ENCODE peak calls at places on chromosomes 12 and 14, in five cellular contexts. Z is vagina, J is A549, C is Peyer's patch, S is ovary. U is an unnamed sample. For H3K4me1, the result is how much of the 10 kb centered on the place peaks cover.

GRCh38 chr12:42859612-42860011 is 270.1 kb upstream of the PRICKLE1 start:
- DNase-seq in Z (no peak), J (no peak), C (no peak), S (no peak), U (no peak)

GRCh38 chr12:105933671-105934665 is 204.8 kb downstream of the NUAK1 start:
- DNase-seq in Z (no peak), J (peak), C (peak), S (peak), U (peak)

GRCh38 chr14:66638688-66639087 is 130.7 kb downstream of the GPHN start:
- DNase-seq in Z (no peak), J (no peak), C (no peak), S (no peak), U (no peak)

GRCh38 chr12:55673638-55674037 is 34.1 kb downstream of the ITGA7 start:
- DNase-seq in Z (no peak), J (no peak), C (peak), S (no peak), U (no peak)

GRCh38 chr12:121248611-121249010 is 38.7 kb downstream of the P2RX4 start:
- DNase-seq in Z (no peak), J (no peak), C (peak), S (no peak), U (no peak)

GRCh38 chr12:105922670-105923102 is 216.1 kb downstream of the NUAK1 start:
- DNase-seq in Z (no peak), J (peak), C (no peak), S (no peak), U (no peak)

GRCh38 chr12:30806989-30807694 is 52.4 kb upstream of the CAPRIN2 start:
- DNase-seq in Z (no peak), J (no peak), C (no peak), S (peak), U (peak)

GRCh38 chr12:113476093-113476986 is 4.7 kb upstream of the LHX5 start:
- DNase-seq in Z (no peak), J (no peak), C (no peak), S (no peak), U (no peak)

GRCh38 chr12:75635606-75636444 is 124.4 kb upstream of the KRR1 start:
- DNase-seq in Z (no peak), J (peak), C (no peak), S (no peak), U (no peak)

GRCh38 chr14:63362305-63362914 is 43.7 kb upstream of the GPHB5 start:
- DNase-seq in Z (no peak), J (no peak), C (no peak), S (no peak), U (no peak)

GRCh38 chr14:42424501-42424900 is 817.8 kb downstream of the LRFN5 start:
- DNase-seq in Z (no peak), J (no peak), C (no peak), S (no peak), U (no peak)

GRCh38 chr14:104140213-104140462 is 1.8 kb downstream of the KIF26A start:
- DNase-seq in Z (no peak), J (no peak), C (no peak), S (peak), U (peak)
- H3K4me1 ChIP-seq in Z (under half), J (under half), C (under half), S (under half), U (under half)

DNA sequence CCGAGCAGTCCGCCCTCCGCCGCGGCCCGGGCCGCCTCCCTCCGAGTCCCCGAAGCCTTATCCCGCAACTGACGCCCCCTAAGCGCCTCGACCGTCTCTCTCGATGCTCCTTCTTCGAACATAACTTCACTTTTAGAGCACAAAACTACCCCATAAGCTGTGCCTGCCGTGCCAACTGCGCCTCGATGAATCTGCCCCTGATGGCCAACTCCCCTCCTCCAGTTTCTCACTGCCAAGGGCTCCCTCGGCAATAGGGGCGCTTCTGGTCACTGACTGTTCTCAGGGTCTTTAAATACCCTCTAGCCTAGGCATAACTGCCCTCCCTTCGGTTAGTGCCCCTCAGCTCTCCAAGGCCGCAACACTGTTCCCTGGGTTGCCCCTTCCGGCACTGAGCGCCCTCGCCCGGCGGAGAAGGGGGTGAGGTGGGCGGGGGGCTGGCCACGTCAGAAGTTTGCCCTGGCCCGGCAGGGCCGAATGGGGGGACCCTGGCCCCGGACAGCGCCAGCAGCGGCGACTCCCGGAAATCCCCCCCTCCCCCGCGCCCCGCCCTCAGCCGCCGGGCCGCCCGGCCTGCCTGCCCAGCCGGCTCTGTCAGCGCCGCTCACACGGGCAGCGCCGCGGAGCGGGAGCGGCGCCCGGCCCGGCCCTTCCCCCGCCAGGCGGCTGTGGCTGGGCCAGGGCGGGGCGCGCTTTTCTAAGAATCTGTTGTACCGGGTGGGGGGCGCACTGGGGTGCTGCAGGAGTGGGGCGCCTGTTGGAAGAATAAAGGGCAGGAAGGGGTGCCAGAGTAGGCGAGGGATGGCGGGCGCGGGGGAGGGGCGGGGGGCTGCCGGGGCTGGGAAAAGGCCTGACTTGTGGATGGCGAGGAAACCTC is 10.6 kb downstream of the RARG start:
- DNase-seq in Z (no peak), J (peak), C (peak), S (peak), U (peak)
- TF ChIP-seq POLR2A in Z (no peak), J (peak), C (no peak), S (no peak), U (peak)

DNA sequence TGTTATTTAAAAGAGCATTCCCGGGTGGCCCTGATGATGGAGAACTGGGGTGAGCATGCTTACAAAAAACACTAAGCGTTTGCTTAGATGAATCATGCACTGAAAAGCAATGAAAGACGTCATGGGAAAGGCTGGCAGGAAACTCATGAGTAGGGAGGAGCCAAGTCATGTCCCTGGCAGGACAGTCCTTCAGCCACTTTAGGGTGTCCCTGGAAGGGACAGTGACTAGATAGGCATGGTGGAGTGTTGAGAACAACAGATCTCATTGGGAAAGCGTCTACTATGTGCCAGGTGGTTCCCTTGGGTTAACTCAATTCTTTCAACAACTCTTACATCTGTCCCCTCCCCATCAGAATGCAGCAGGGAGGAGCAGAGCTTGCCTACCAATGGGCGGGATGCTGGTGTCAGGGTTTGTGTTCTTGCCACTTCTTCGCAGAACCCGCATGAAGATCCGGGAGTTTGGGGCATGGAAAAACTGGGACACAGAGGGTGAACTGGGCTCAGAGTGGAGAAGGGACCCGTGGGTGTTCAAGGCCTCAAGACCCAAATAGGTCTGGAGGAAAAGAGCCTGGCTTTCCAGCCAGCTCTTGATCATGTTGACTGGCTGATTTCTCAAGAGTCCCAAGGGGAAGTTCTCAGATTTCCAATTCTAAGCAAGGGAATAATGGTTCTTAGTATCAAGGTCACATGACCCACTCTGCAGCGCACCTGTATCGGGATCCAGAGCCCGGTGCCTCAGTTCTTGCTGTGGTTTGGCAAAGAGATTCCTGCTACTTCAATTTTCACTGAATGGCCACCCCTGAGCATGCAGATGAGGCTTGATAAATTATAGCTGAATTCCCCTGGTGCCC is 653.9 kb upstream of the TBX3 start:
- DNase-seq in Z (no peak), J (peak), C (peak), S (peak), U (peak)
- H3K27ac ChIP-seq in Z (peak), J (peak), C (no peak), S (no peak), U (no peak)

GRCh38 chr12:104620761-104621531 is 164.2 kb downstream of the CHST11 start:
- DNase-seq in Z (no peak), J (no peak), C (no peak), S (no peak), U (no peak)
- H3K4me1 ChIP-seq in Z (under half), J (under half), C (under half), S (under half), U (under half)

GRCh38 chr12:57605308-57606015 is 838 bp downstream of the DTX3 start:
- DNase-seq in Z (no peak), J (no peak), C (no peak), S (no peak), U (peak)

GRCh38 chr12:57606399-57606798 is 1.8 kb downstream of the DTX3 start:
- DNase-seq in Z (no peak), J (no peak), C (no peak), S (no peak), U (no peak)

GRCh38 chr12:57604454-57605307 is at the start of gene DTX3:
- DNase-seq in Z (no peak), J (peak), C (peak), S (peak), U (peak)

GRCh38 chr12:57606821-57607220 is 2.2 kb downstream of the DTX3 start:
- DNase-seq in Z (no peak), J (no peak), C (no peak), S (no peak), U (no peak)

DNA sequence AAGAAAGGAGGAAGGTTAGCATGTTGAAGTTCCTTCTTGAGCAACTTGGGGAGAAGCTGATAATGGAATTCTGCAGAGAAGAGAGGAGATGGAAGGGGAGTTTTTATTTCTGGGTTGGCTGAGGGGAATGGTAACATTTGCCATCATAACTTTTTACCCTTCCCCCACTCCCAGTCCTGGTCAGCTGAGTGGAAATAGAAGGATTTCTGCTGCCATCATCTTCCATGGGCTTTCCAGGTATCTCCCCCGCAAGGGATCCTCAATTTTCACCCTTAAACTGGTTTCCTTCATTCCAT is 1.3 kb downstream of the DTX3 start:
- DNase-seq in Z (no peak), J (no peak), C (no peak), S (no peak), U (no peak)
- TF ChIP-seq POLR2A in Z (no peak), J (no peak), C (no peak), S (no peak), U (no peak)

GRCh38 chr14:32939254-32940065 is 781 bp downstream of the NPAS3 start:
- DNase-seq in Z (no peak), J (no peak), C (peak), S (peak), U (peak)
- H3K27ac ChIP-seq in Z (peak), J (peak), C (peak), S (peak), U (no peak)

GRCh38 chr14:94483071-94483451 is 7.1 kb upstream of the SERPINA9 start:
- DNase-seq in Z (no peak), J (no peak), C (no peak), S (no peak), U (no peak)

GRCh38 chr14:94481468-94482131 is 5.6 kb upstream of the SERPINA9 start:
- DNase-seq in Z (no peak), J (no peak), C (peak), S (no peak), U (no peak)

GRCh38 chr14:94478420-94478819 is 2.4 kb upstream of the SERPINA9 start:
- DNase-seq in Z (no peak), J (no peak), C (no peak), S (no peak), U (no peak)

GRCh38 chr14:94483729-94484275 is 7.8 kb upstream of the SERPINA9 start:
- DNase-seq in Z (no peak), J (no peak), C (no peak), S (no peak), U (no peak)

DNA sequence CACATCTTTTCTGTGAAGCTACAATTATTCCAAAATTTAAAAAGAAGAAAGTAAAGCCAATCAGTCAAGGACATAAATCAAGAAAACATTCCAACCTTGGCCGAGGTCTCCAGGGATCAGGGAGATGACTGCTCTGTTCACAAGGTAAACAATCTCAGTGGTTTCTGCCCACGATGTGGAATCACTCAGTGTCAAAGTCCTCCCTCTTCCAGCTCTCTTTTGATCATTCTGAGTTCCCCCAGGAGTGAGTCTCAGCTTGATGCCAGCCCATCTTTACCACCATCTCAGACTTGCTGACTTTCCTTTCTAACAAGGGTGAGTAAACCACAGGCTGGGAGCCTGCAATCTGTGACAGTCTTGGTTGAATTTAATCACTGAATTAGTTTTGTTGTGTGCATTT is 4.8 kb upstream of the SERPINA9 start:
- DNase-seq in Z (no peak), J (no peak), C (peak), S (no peak), U (no peak)
- H3K4me1 ChIP-seq in Z (under half), J (under half), C (under half), S (under half), U (under half)

DNA sequence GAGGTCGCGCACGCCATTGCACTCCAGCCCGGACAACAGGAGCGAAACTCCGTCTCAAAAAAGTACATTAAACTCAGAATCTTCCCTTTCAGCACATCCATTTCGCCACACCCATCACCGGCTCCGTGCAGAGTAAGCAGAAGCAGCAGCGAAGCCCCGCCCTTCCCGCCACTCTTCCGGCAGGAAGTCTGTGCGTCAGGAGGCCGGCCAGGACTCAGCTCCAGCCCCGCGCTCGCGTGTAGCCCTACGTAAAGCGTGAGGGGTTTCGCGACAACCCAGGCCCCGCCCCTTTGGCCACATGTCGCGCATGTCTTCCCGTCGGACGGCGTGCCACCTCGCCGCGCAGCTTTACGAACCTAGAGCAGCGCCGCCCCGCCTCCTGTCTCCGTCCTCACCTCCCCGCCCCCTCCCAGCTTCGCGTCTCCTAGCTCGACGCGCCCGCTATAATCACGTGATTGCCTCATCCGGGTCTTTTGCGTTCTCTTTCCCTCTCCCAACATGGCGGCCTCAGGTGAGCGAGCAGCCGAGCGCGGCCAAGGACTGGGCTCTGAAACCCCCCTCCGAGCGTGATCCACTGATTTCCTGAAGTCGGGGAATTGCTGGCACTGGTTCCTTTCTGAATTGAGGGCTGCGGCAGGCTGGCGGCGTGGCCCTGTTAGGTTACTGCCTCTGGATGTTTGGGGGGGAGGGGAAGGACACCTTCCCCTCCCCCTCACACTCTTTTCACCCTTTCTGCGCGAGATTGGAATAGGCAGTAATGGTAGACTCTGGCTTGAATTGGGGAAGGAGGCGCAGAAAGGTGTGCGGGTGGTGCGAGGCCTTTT is at the start of gene EIF4B:
- DNase-seq in Z (peak), J (peak), C (peak), S (peak), U (peak)
- TF ChIP-seq POLR2A in Z (no peak), J (peak), C (peak), S (peak), U (peak)

DNA sequence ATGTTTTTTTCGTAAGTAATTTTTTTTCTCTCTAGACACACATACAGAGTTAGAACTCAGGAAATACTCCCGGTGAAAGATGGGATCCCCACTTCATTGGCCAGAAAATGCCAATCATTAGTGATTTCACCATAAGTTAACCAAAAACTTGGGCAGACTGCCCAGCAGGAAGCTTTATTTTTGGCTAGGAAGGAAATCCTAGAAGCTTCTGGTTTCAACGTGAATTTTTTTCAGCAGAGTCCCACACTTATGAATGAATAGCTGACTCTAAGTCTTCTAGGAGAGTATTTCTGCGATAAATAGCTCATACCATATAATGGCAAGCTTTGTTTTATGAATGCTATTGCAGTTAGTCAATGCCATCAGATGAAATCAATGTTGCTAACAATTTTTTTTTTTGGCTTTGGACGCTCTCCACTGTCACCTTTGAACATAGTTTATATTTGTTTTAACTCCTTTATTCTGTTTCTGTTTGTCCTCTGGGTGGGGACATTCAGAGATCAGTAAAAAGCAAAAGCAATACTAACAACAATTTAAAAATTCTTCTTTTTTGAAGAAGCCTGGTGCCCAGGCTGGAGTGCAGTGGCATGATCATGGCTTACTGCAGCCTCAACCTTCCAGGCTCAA is 9.5 kb downstream of the PPP1CC start:
- DNase-seq in Z (no peak), J (no peak), C (peak), S (no peak), U (no peak)
- H3K27ac ChIP-seq in Z (peak), J (no peak), C (no peak), S (no peak), U (peak)

U was measured in body of pancreas.